ENCODE peak calls at places on chromosomes 7 and 10, in four cellular contexts. H, V, C and P are unnamed samples.
A peak's percentile ranks its signal among the peaks of the same experiment; 100 is the strongest.

GRCh38 chr10:2284071-2284470 is 546.7 kb upstream of the ADARB2 start:
- DNase-seq in C (no peak), H (no peak), V (no peak), P (no peak)

GRCh38 chr7:88111842-88112385 is 107.9 kb downstream of the SRI start:
- DNase-seq in C (no peak), H (no peak), V (no peak), P (no peak)

GRCh38 chr10:818010-818409 is 113.5 kb downstream of the LARP4B start:
- DNase-seq in V (no peak), H (no peak), C (no peak), P (no peak)

GRCh38 chr7:131605280-131605878 is 49.0 kb upstream of the PODXL start:
- DNase-seq in H (no peak), C (no peak), V (no peak), P (no peak)

GRCh38 chr7:27967639-27968038 is 213.0 kb downstream of the JAZF1 start:
- DNase-seq in V (peak; percentile 8), H (no peak), C (no peak), P (no peak)

GRCh38 chr7:69588773-69589172 is 9.5 kb upstream of the AUTS2 start:
- DNase-seq in H (no peak), C (no peak), V (no peak), P (no peak)

GRCh38 chr7:94921911-94922310 is 14.5 kb downstream of the PPP1R9A start:
- DNase-seq in H (no peak), V (no peak), C (no peak), P (no peak)

GRCh38 chr7:28509256-28510021 is 97.1 kb downstream of the CREB5 start:
- DNase-seq in C (no peak), V (peak; percentile 45), H (no peak), P (no peak)

GRCh38 chr10:61302124-61302523 is 151.1 kb downstream of the TMEM26 start:
- DNase-seq in H (no peak), V (no peak), C (no peak), P (no peak)

GRCh38 chr10:95674643-95675042 is 18.1 kb upstream of the ALDH18A1 start:
- DNase-seq in H (no peak), V (no peak), C (no peak), P (no peak)

GRCh38 chr10:95675403-95676116 is 18.2 kb downstream of the TCTN3 start:
- DNase-seq in H (no peak), C (no peak), V (no peak), P (no peak)
- TF ChIP-seq HDAC2 in H (no peak), C (no peak), V (no peak), P (no peak)

GRCh38 chr7:30382607-30383006 is 96.0 kb downstream of the NOD1 start:
- DNase-seq in V (no peak), H (no peak), C (no peak), P (no peak)
- TF ChIP-seq CHD4 in V (no peak), H (no peak), C (no peak), P (no peak)

GRCh38 chr7:139671967-139672366 is 105.8 kb downstream of the HIPK2 start:
- DNase-seq in C (no peak), V (no peak), H (no peak), P (no peak)

GRCh38 chr7:139673230-139673629 is 104.6 kb downstream of the HIPK2 start:
- DNase-seq in C (no peak), H (no peak), V (peak; percentile 90), P (no peak)

GRCh38 chr7:139674752-139675126 is 103.1 kb downstream of the HIPK2 start:
- DNase-seq in C (no peak), V (no peak), H (no peak), P (no peak)

GRCh38 chr7:139675127-139676110 is 102.4 kb downstream of the HIPK2 start:
- DNase-seq in H (no peak), V (no peak), C (peak; percentile 95), P (no peak)

DNA sequence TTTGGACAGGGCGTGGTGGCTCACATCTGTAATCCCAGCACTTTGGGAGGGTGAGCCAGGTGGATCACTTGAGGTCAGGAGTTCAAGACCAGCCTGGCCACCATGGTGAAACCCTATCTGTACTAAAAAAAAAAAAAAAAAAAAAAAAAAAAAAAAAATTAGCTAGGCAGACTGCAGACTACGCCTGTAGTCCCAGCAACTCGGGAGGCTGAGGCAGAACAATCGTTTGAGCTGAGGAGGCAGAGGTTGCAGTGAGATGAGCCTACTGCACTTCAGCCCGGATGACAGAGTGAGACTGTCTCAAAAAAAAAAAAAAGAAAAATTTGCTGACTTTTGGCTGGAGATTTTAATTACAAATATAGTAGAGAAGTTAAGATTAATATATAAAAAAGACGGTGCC is 104.0 kb downstream of the HIPK2 start:
- DNase-seq in C (no peak), H (no peak), V (no peak), P (no peak)
- TF ChIP-seq HDAC2 in C (no peak), H (no peak), V (no peak), P (no peak)

GRCh38 chr7:20310963-20311742 is 19.5 kb upstream of the ITGB8 start:
- DNase-seq in C (peak; percentile 25), H (peak; percentile 24), V (peak; percentile 61), P (peak; percentile 52)
- TF ChIP-seq CHD4 in C (no peak), H (no peak), V (no peak), P (no peak)

GRCh38 chr7:80581472-80581871 is 57.0 kb upstream of the CD36 start:
- DNase-seq in V (no peak), C (no peak), H (no peak), P (no peak)

GRCh38 chr7:80584778-80585177 is 53.7 kb upstream of the CD36 start:
- DNase-seq in V (no peak), C (peak; percentile 29), H (no peak), P (peak; percentile 28)

GRCh38 chr7:80587538-80587937 is 50.9 kb upstream of the CD36 start:
- DNase-seq in H (no peak), V (no peak), C (no peak), P (no peak)

GRCh38 chr7:80588591-80588990 is 49.9 kb upstream of the CD36 start:
- DNase-seq in C (no peak), V (no peak), H (no peak), P (no peak)

DNA sequence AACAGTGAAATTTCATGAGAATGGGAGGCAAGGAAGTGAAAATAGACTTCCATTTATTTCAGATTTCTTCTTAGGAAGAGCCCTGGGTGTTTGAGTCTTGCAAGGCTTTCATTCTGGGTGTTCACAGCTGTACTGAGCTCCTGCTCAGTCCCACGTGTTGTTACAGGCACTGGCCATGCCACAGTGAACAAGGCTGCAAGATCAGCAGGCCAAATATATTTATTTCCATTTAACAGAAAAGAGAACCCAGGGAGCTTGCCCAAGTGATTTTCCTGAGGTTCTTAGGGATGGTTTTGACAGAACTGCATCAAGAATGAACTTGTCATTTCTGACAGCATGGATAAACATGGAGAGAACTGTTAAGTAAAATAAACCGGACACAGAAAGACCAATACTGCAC is 54.5 kb upstream of the CD36 start:
- DNase-seq in V (no peak), H (no peak), C (no peak), P (no peak)
- TF ChIP-seq HDAC2 in V (no peak), H (no peak), C (no peak), P (no peak)

GRCh38 chr10:131215776-131216175 is 95.7 kb downstream of the TCERG1L start:
- DNase-seq in H (no peak), V (no peak), C (no peak), P (no peak)

GRCh38 chr10:131212763-131213325 is 98.7 kb downstream of the TCERG1L start:
- DNase-seq in V (no peak), H (no peak), C (no peak), P (no peak)

GRCh38 chr10:131213651-131214505 is 97.6 kb downstream of the TCERG1L start:
- DNase-seq in C (no peak), V (no peak), H (no peak), P (no peak)

GRCh38 chr10:131216681-131217230 is 94.8 kb downstream of the TCERG1L start:
- DNase-seq in C (no peak), V (no peak), H (no peak), P (no peak)

DNA sequence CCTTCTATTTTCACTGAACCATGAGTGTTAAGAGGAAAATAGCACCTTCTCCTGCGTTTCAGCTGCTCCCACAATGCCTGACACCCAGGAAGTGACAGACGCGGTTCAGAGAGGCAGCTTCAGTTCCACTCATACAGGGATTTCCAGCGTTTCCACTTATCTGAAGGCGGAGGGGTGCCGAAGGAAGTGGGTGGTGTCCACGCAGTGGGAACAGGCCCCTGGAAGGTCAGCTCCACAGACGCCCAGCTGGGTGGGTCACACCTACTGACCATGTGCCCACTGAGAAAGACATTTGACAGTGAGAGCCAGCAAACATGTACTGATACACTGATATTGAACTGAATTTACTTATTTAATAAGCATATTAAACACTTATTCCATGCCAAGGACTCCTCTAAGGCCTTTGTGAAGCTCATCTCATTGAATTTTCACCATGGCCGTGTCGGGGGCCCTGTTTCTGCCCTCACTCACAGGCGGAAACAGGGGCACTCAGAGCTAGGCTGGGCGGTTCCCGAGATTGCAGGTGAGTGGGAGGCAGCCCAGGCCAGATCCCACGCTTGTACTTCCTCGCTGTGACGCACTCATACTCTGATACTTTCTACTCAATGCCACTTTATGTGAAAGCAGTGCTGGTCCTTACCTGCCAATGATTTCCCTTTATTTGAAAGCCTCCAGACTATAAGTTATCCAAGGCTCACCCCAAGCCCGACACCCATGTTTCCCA is 96.8 kb downstream of the TCERG1L start:
- DNase-seq in H (no peak), V (no peak), C (no peak), P (no peak)
- TF ChIP-seq CHD4 in H (no peak), V (no peak), C (no peak), P (no peak)